ENCODE peak calls at places on chromosomes 4 and X, in five cellular contexts. E, D, U, H and Z are unnamed samples.

GRCh38 chr4:107993969-107994368 is 4.3 kb downstream of the HADH start:
- DNase-seq in E (no peak), D (no peak), U (no peak), H (no peak), Z (no peak)

GRCh38 chr4:8478371-8478770 is 37.8 kb downstream of the TRMT44 start:
- DNase-seq in E (no peak), D (no peak), U (no peak), H (no peak), Z (no peak)

GRCh38 chr4:185480016-185480732 is 8.6 kb upstream of the CCDC110 start:
- DNase-seq in E (no peak), D (no peak), U (no peak), H (no peak), Z (no peak)

GRCh38 chr4:74444891-74445642 is at the start of gene AREG:
- DNase-seq in E (peak), D (peak), U (peak), H (peak), Z (peak)

GRCh38 chrX:20989361-20989760 is 384.9 kb upstream of the CNKSR2 start:
- DNase-seq in E (no peak), D (no peak), U (no peak), H (no peak), Z (no peak)

GRCh38 chr4:54568184-54568583 is 89.6 kb upstream of the KIT start:
- DNase-seq in E (peak), D (peak), U (no peak), H (no peak), Z (peak)

GRCh38 chr4:87179751-87180150 is 40.7 kb downstream of the KLHL8 start:
- DNase-seq in E (peak), D (peak), U (no peak), H (no peak), Z (no peak)

GRCh38 chr4:74293558-74293957 is 14.7 kb upstream of the EPGN start:
- DNase-seq in E (peak), D (no peak), U (no peak), H (no peak), Z (no peak)

GRCh38 chrX:47169726-47170515 is 23.7 kb upstream of the UBA1 start:
- DNase-seq in E (no peak), D (no peak), U (no peak), H (peak), Z (no peak)

GRCh38 chr4:165326831-165327210 is 648 bp upstream of the MSMO1 start:
- DNase-seq in E (peak), D (peak), U (peak), H (peak), Z (no peak)

DNA sequence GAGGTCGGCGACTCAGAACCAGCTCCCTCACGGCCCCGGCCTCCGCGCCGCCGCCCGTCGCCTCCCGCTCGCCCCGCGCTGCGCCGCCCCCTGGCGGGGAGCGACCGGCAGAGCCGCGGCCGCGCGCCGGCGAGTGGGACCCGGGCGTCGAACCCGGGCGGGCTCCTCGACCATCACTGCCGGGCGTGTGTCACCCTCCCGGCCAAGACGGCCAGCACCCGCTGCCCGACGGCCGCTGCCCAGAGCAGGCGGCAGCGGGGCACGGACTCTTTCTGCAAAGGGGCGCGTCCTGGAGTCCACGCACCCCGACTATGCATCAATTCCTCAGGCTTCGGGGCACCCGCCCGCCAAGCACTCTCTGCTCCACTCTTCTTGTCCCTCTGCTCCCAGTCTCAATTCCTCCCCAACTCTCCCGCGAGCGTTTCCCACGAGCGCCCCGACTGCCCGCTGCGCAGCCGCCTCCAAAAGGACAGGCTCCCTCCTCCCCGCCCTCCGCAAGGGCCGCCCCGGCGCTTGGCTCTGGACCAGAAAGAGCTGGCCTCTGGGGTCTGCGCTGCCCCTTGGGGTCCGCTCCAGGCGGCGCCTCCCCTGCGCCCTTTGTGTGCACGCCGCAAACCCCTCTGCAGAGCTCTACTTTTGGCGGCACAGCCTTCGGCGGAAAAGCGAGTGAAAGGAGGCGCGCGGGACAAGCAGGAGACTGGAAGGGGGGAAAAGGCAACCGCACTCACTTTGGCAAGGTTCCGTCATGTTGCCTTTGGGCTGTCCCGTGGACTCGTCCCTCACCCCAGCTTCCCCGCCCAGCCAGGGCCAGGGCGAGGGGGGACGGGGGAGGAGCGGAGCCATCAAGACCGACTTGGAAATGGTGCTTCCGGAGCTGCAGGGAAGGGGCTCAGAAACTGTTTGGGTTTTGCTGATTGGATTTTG is 1.1 kb downstream of the PDE5A start:
- DNase-seq in E (peak), D (peak), U (peak), H (peak), Z (peak)
- TF ChIP-seq CTCF in E (peak), D (no peak), U (peak), H (peak), Z (peak)

DNA sequence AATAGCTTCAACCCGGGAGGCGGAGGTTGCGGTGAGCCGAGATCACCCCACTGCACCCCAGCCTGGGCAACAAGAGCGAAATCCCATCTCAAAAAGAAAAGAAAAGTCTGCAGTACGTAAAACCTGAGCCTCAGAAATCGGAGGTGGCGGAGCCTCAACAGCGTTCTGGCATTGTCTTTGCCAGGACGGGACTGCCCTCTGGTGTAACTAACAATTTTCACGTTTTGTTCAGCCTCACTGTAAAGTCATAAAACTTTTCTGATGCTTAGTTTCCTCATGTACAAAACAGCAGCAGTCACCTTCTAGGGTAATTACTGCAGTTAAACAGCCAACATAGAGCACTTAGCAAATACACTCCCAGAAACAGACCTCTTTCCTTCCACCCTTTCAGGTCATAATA is 121.7 kb downstream of the RBM47 start:
- DNase-seq in E (no peak), D (no peak), U (no peak), H (no peak), Z (no peak)
- H3K27ac ChIP-seq in E (no peak), D (no peak), U (peak), H (no peak), Z (no peak)

GRCh38 chr4:119206178-119206577 is 6.3 kb upstream of the USP53 start:
- DNase-seq in E (no peak), D (no peak), U (no peak), H (no peak), Z (no peak)
- H3K4me3 ChIP-seq in E (no peak), D (no peak), U (no peak), H (no peak), Z (no peak)

GRCh38 chr4:3783691-3784306 is 17.6 kb downstream of the ADRA2C start:
- DNase-seq in E (no peak), D (peak), U (peak), H (no peak), Z (no peak)
- TF ChIP-seq CTCF in E (peak), D (peak), U (peak), H (peak), Z (no peak)

GRCh38 chrX:981791-982626 is 230.4 kb downstream of the CRLF2 start:
- DNase-seq in E (no peak), D (no peak), U (no peak), H (no peak), Z (no peak)
- H3K27ac ChIP-seq in E (no peak), D (no peak), U (no peak), H (no peak), Z (no peak)

GRCh38 chrX:130658310-130658709 is 244.7 kb downstream of the ENOX2 start:
- DNase-seq in E (no peak), D (no peak), U (no peak), H (no peak), Z (no peak)
- H3K4me3 ChIP-seq in E (no peak), D (no peak), U (no peak), H (no peak), Z (no peak)

DNA sequence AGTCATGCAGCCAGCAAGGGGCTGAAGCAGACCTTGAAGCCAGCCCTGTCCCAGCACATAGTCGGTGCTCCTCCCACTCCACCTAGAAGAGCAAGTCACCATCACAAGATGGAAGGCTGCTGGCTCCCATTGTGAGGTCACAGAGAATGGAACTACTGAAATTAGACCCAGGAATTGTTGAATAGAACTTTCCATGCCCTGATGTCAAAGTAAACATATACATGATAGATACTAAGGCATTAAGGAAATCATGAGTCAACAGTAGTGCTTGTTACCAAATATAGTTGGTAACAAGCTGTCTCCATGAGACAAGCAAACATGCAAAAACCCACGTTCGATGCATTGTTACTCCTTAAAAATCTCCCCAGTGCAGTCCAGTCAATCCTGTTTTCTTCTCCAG is 177.1 kb upstream of the MID1 start:
- DNase-seq in E (peak), D (peak), U (no peak), H (no peak), Z (no peak)
- TF ChIP-seq CTCF in E (no peak), D (no peak), U (no peak), H (no peak), Z (no peak)

GRCh38 chrX:6661731-6662130 is 126.8 kb upstream of the VCX3A start:
- DNase-seq in E (no peak), D (no peak), U (no peak), H (no peak), Z (no peak)

GRCh38 chrX:6660567-6661252 is 125.8 kb upstream of the VCX3A start:
- DNase-seq in E (peak), D (no peak), U (no peak), H (no peak), Z (no peak)
- H3K27ac ChIP-seq in E (peak), D (no peak), U (no peak), H (no peak), Z (no peak)

GRCh38 chr4:101066586-101066985 is 280.7 kb downstream of the PPP3CA start:
- DNase-seq in E (no peak), D (no peak), U (no peak), H (no peak), Z (no peak)
- H3K4me3 ChIP-seq in E (no peak), D (no peak), U (no peak), H (no peak), Z (no peak)